ENCODE peak calls at places on chromosomes 13 and 19, in four cellular contexts. One of them, this sample, is unnamed.

GRCh38 chr19:14435320-14436050 is 2.4 kb downstream of the PKN1 start:
- DNase-seq in NCI-H2081: no peak
- DNase-seq in colonic mucosa: no peak
- DNase-seq in DMS 273 treated with DMSO at 0.1 percent for 48 hours: no peak
- DNase-seq in this sample: no peak

GRCh38 chr19:18223860-18224524 is 2.2 kb downstream of the PDE4C start:
- DNase-seq in NCI-H2081: peak
- DNase-seq in colonic mucosa: peak
- DNase-seq in DMS 273 treated with DMSO at 0.1 percent for 48 hours: no peak
- DNase-seq in this sample: peak

GRCh38 chr13:99436013-99436412 is 65.3 kb upstream of the TM9SF2 start:
- DNase-seq in NCI-H2081: no peak
- DNase-seq in colonic mucosa: no peak
- DNase-seq in DMS 273 treated with DMSO at 0.1 percent for 48 hours: no peak
- DNase-seq in this sample: no peak

GRCh38 chr19:55225415-55225958 is 3.1 kb downstream of the TMEM86B start:
- DNase-seq in NCI-H2081: no peak
- DNase-seq in colonic mucosa: no peak
- DNase-seq in DMS 273 treated with DMSO at 0.1 percent for 48 hours: no peak
- DNase-seq in this sample: no peak

GRCh38 chr13:81275666-81276258 is 934.8 kb upstream of the SPRY2 start:
- DNase-seq in NCI-H2081: no peak
- DNase-seq in colonic mucosa: no peak
- DNase-seq in DMS 273 treated with DMSO at 0.1 percent for 48 hours: no peak
- DNase-seq in this sample: no peak

GRCh38 chr13:94524407-94524806 is 44.9 kb upstream of the DCT start:
- DNase-seq in NCI-H2081: no peak
- DNase-seq in colonic mucosa: no peak
- DNase-seq in DMS 273 treated with DMSO at 0.1 percent for 48 hours: no peak
- DNase-seq in this sample: no peak

GRCh38 chr19:55585658-55586339 is 5.2 kb upstream of the ZNF579 start:
- DNase-seq in NCI-H2081: peak
- DNase-seq in colonic mucosa: peak
- DNase-seq in DMS 273 treated with DMSO at 0.1 percent for 48 hours: peak
- DNase-seq in this sample: peak

GRCh38 chr13:94673841-94674240 is 38.5 kb downstream of the SOX21 start:
- DNase-seq in NCI-H2081: no peak
- DNase-seq in colonic mucosa: no peak
- DNase-seq in DMS 273 treated with DMSO at 0.1 percent for 48 hours: no peak
- DNase-seq in this sample: no peak

GRCh38 chr19:1524972-1525325 is 1.1 kb downstream of the PLK5 start:
- DNase-seq in NCI-H2081: no peak
- DNase-seq in colonic mucosa: no peak
- DNase-seq in DMS 273 treated with DMSO at 0.1 percent for 48 hours: no peak
- DNase-seq in this sample: no peak

GRCh38 chr19:2634228-2634951 is 68.1 kb downstream of the GNG7 start:
- DNase-seq in NCI-H2081: no peak
- DNase-seq in colonic mucosa: no peak
- DNase-seq in DMS 273 treated with DMSO at 0.1 percent for 48 hours: no peak
- DNase-seq in this sample: no peak

GRCh38 chr19:5719274-5719960 is 529 bp downstream of the LONP1 start:
- DNase-seq in NCI-H2081: no peak
- DNase-seq in colonic mucosa: no peak
- DNase-seq in DMS 273 treated with DMSO at 0.1 percent for 48 hours: no peak
- DNase-seq in this sample: no peak

GRCh38 chr13:29513981-29514719 is 81.3 kb downstream of the SLC7A1 start:
- DNase-seq in NCI-H2081: no peak
- DNase-seq in colonic mucosa: no peak
- DNase-seq in DMS 273 treated with DMSO at 0.1 percent for 48 hours: no peak
- DNase-seq in this sample: no peak

GRCh38 chr13:52599037-52599852 is 43.0 kb upstream of the HNRNPA1L2 start:
- DNase-seq in NCI-H2081: no peak
- DNase-seq in colonic mucosa: no peak
- DNase-seq in DMS 273 treated with DMSO at 0.1 percent for 48 hours: peak
- DNase-seq in this sample: no peak

GRCh38 chr19:3494051-3494450 is 6.4 kb downstream of the DOHH start:
- DNase-seq in NCI-H2081: no peak
- DNase-seq in colonic mucosa: no peak
- DNase-seq in DMS 273 treated with DMSO at 0.1 percent for 48 hours: no peak
- DNase-seq in this sample: no peak

GRCh38 chr19:16161848-16162247 is 11.5 kb downstream of the CIB3 start:
- DNase-seq in NCI-H2081: no peak
- DNase-seq in colonic mucosa: no peak
- DNase-seq in DMS 273 treated with DMSO at 0.1 percent for 48 hours: no peak
- DNase-seq in this sample: no peak

GRCh38 chr13:43664700-43665191 is 122.0 kb downstream of the ENOX1 start:
- DNase-seq in NCI-H2081: no peak
- DNase-seq in colonic mucosa: peak
- DNase-seq in DMS 273 treated with DMSO at 0.1 percent for 48 hours: no peak
- DNase-seq in this sample: no peak

GRCh38 chr19:39546599-39546998 is 6.6 kb upstream of the EID2 start:
- DNase-seq in NCI-H2081: no peak
- DNase-seq in colonic mucosa: no peak
- DNase-seq in DMS 273 treated with DMSO at 0.1 percent for 48 hours: no peak
- DNase-seq in this sample: no peak

GRCh38 chr19:49019242-49019932 is 2.5 kb upstream of the LHB start:
- DNase-seq in NCI-H2081: peak
- DNase-seq in colonic mucosa: peak
- DNase-seq in DMS 273 treated with DMSO at 0.1 percent for 48 hours: no peak
- DNase-seq in this sample: peak

GRCh38 chr13:31556376-31556775 is 182.9 kb upstream of the RXFP2 start:
- DNase-seq in NCI-H2081: no peak
- DNase-seq in colonic mucosa: no peak
- DNase-seq in DMS 273 treated with DMSO at 0.1 percent for 48 hours: no peak
- DNase-seq in this sample: no peak

GRCh38 chr19:2532252-2533071 is 56.5 kb downstream of the GADD45B start:
- DNase-seq in NCI-H2081: no peak
- DNase-seq in colonic mucosa: no peak
- DNase-seq in DMS 273 treated with DMSO at 0.1 percent for 48 hours: no peak
- DNase-seq in this sample: no peak

GRCh38 chr19:48858984-48859710 is 9.3 kb downstream of the PLEKHA4 start:
- DNase-seq in NCI-H2081: no peak
- DNase-seq in colonic mucosa: peak
- DNase-seq in DMS 273 treated with DMSO at 0.1 percent for 48 hours: no peak
- DNase-seq in this sample: peak

GRCh38 chr19:38658462-38659306 is 11.2 kb downstream of the ACTN4 start:
- DNase-seq in NCI-H2081: peak
- DNase-seq in colonic mucosa: peak
- DNase-seq in DMS 273 treated with DMSO at 0.1 percent for 48 hours: peak
- DNase-seq in this sample: no peak

GRCh38 chr13:49749852-49750251 is 42.6 kb downstream of the KPNA3 start:
- DNase-seq in NCI-H2081: no peak
- DNase-seq in colonic mucosa: no peak
- DNase-seq in DMS 273 treated with DMSO at 0.1 percent for 48 hours: no peak
- DNase-seq in this sample: no peak

GRCh38 chr13:67299731-67300130 is 69.6 kb upstream of the PCDH9 start:
- DNase-seq in NCI-H2081: no peak
- DNase-seq in colonic mucosa: no peak
- DNase-seq in DMS 273 treated with DMSO at 0.1 percent for 48 hours: no peak
- DNase-seq in this sample: no peak

GRCh38 chr19:38736413-38737280 is 7.6 kb downstream of the CAPN12 start:
- DNase-seq in NCI-H2081: peak
- DNase-seq in colonic mucosa: peak
- DNase-seq in DMS 273 treated with DMSO at 0.1 percent for 48 hours: no peak
- DNase-seq in this sample: peak

GRCh38 chr19:11495481-11495880 is 10.2 kb downstream of the ZNF653 start:
- DNase-seq in NCI-H2081: no peak
- DNase-seq in colonic mucosa: no peak
- DNase-seq in DMS 273 treated with DMSO at 0.1 percent for 48 hours: peak
- DNase-seq in this sample: no peak

GRCh38 chr13:96090240-96091101 is 564 bp downstream of the HS6ST3 start:
- DNase-seq in NCI-H2081: peak
- DNase-seq in colonic mucosa: no peak
- DNase-seq in DMS 273 treated with DMSO at 0.1 percent for 48 hours: no peak
- DNase-seq in this sample: no peak

GRCh38 chr19:17385878-17386611 is 8.0 kb downstream of the CCDC194 start:
- DNase-seq in NCI-H2081: peak
- DNase-seq in colonic mucosa: peak
- DNase-seq in DMS 273 treated with DMSO at 0.1 percent for 48 hours: no peak
- DNase-seq in this sample: peak

GRCh38 chr19:33311326-33311682 is 9.0 kb upstream of the CEBPA start:
- DNase-seq in NCI-H2081: no peak
- DNase-seq in colonic mucosa: peak
- DNase-seq in DMS 273 treated with DMSO at 0.1 percent for 48 hours: no peak
- DNase-seq in this sample: no peak

GRCh38 chr13:21240586-21240985 is 64.1 kb downstream of the MRPL57 start:
- DNase-seq in NCI-H2081: no peak
- DNase-seq in colonic mucosa: no peak
- DNase-seq in DMS 273 treated with DMSO at 0.1 percent for 48 hours: no peak
- DNase-seq in this sample: no peak

GRCh38 chr13:101512650-101513049 is 60.2 kb downstream of the ITGBL1 start:
- DNase-seq in NCI-H2081: no peak
- DNase-seq in colonic mucosa: no peak
- DNase-seq in DMS 273 treated with DMSO at 0.1 percent for 48 hours: no peak
- DNase-seq in this sample: no peak

GRCh38 chr13:87999141-87999765 is 328.1 kb downstream of the SLITRK5 start:
- DNase-seq in NCI-H2081: no peak
- DNase-seq in colonic mucosa: no peak
- DNase-seq in DMS 273 treated with DMSO at 0.1 percent for 48 hours: no peak
- DNase-seq in this sample: no peak

GRCh38 chr13:113149711-113150544 is 8.5 kb upstream of the PROZ start:
- DNase-seq in NCI-H2081: no peak
- DNase-seq in colonic mucosa: no peak
- DNase-seq in DMS 273 treated with DMSO at 0.1 percent for 48 hours: no peak
- DNase-seq in this sample: no peak

GRCh38 chr19:52190679-52191293 is 934 bp downstream of the PPP2R1A start:
- DNase-seq in NCI-H2081: peak
- DNase-seq in colonic mucosa: peak
- DNase-seq in DMS 273 treated with DMSO at 0.1 percent for 48 hours: peak
- DNase-seq in this sample: peak

GRCh38 chr19:32977269-32977668 is 5.2 kb downstream of the FAAP24 start:
- DNase-seq in NCI-H2081: no peak
- DNase-seq in colonic mucosa: peak
- DNase-seq in DMS 273 treated with DMSO at 0.1 percent for 48 hours: no peak
- DNase-seq in this sample: no peak

GRCh38 chr19:991174-991931 is 7.2 kb downstream of the WDR18 start:
- DNase-seq in NCI-H2081: no peak
- DNase-seq in colonic mucosa: peak
- DNase-seq in DMS 273 treated with DMSO at 0.1 percent for 48 hours: no peak
- DNase-seq in this sample: no peak

This sample was measured in Peyer's patch.